ENCODE peak calls at places on chromosomes 3 and 15, in six cellular contexts. L, S, X, R, I and T are unnamed samples.

GRCh38 chr3:75978686-75979085 is 193.3 kb upstream of the ZNF717 start:
- DNase-seq in S (peak), L (no peak), R (peak), I (no peak), X (no peak), T (no peak)

GRCh38 chr15:74196175-74196574 is 6.4 kb downstream of the STRA6 start:
- DNase-seq in L (peak), S (peak), X (no peak), R (peak), I (no peak), T (no peak)

GRCh38 chr3:11200679-11200952 is 46.3 kb downstream of the HRH1 start:
- DNase-seq in R (peak), S (peak), L (no peak), X (no peak), I (peak), T (no peak)

GRCh38 chr15:82647835-82648256 is 683 bp upstream of the CPEB1 start:
- DNase-seq in I (no peak), X (peak), S (no peak), L (no peak), R (no peak), T (no peak)

GRCh38 chr15:64333986-64334385 is 22.0 kb downstream of the CSNK1G1 start:
- DNase-seq in L (no peak), X (no peak), S (peak), I (no peak), R (peak), T (no peak)

GRCh38 chr3:185960518-185961288 is 22.9 kb upstream of the TRA2B start:
- DNase-seq in S (peak), L (no peak), I (no peak), R (no peak), X (no peak), T (no peak)

GRCh38 chr3:130374033-130374432 is 28.6 kb downstream of the COL6A5 start:
- DNase-seq in S (no peak), I (no peak), X (no peak), L (no peak), R (no peak), T (no peak)

GRCh38 chr15:73335026-73335425 is 33.7 kb downstream of the HCN4 start:
- DNase-seq in X (no peak), R (no peak), I (no peak), L (no peak), S (no peak), T (peak)

GRCh38 chr15:70281811-70282307 is 184.1 kb upstream of the TLE3 start:
- DNase-seq in I (peak), S (peak), X (no peak), L (no peak), R (peak), T (no peak)

GRCh38 chr15:28921925-28922711 is 36.3 kb downstream of the APBA2 start:
- DNase-seq in I (peak), R (no peak), L (no peak), X (no peak), S (no peak), T (peak)
- TF ChIP-seq CTCF in I (no peak), R (peak), L (peak), X (peak), S (peak), T (peak)

DNA sequence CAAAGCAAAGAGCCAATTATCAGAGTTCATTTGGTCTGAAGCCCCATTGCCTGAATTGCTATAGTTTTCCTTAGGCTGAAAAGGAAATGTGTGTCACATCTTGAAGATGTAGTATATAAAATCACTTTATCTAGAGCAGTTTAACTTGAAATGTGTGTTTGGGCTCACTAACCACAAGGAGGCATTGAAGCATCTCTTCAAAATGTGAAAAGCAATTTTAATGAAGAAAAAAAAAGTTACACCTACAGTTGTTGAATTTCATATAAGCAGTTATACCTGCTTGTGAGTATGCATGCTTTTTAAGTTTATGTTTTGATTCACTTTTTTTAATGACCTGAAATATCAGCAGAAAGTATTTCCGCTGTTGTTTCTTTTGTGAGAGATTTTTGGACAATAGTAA is 129.3 kb downstream of the IQCH start:
- DNase-seq in X (no peak), R (peak), L (no peak), S (no peak), I (no peak), T (no peak)
- TF ChIP-seq CTCF in X (no peak), R (peak), L (no peak), S (peak), I (no peak), T (peak)

GRCh38 chr3:184129012-184129411 is 6.1 kb upstream of the EIF2B5 start:
- DNase-seq in L (no peak), S (peak), X (peak), I (no peak), R (peak), T (no peak)
- TF ChIP-seq CTCF in L (peak), S (peak), X (peak), I (no peak), R (peak), T (peak)

GRCh38 chr3:1987983-1988382 is 110.7 kb upstream of the CNTN4 start:
- DNase-seq in I (no peak), L (no peak), S (peak), R (no peak), X (peak), T (no peak)
- TF ChIP-seq CTCF in I (no peak), L (peak), S (peak), R (no peak), X (peak), T (peak)

GRCh38 chr3:85567074-85567676 is 608.4 kb downstream of the CADM2 start:
- DNase-seq in L (peak), X (peak), R (peak), S (peak), I (no peak), T (no peak)
- TF ChIP-seq CTCF in L (peak), X (peak), R (peak), S (peak), I (peak), T (peak)

DNA sequence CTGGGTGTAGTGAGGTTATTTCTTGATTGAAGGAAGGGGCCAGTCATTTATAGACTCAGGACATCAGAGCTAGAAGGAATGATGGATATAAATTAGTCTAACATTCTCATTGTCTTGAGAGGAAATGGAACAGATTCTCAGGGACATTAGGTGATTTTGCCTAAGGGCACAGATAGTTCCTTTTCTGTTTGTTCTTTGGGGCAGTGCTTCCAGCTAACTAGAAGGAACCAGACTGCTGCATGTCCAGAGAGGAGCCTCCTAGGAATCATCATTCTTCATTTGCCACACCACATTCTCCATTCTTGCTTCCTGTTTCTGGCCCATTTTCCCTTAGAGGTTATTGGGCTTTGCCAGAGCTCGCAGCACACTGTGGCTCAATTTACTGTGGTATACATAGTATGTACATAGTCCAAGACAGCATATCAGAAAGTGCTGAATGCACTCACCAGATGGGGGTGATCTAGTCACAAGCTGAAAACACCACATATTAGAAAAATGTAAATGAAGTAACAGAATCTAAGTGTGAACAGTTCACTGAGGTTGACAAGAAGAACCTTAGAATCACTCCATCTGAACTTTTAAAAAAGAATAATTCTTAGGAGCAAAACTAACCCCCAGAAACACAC is 62.7 kb upstream of the MYZAP start:
- DNase-seq in R (no peak), I (no peak), X (no peak), S (no peak), L (no peak), T (no peak)
- TF ChIP-seq CTCF in R (no peak), I (no peak), X (no peak), S (no peak), L (no peak), T (no peak)